ENCODE peak calls at places on chromosomes 7 and 10, in eight cellular contexts. O, Q, N, I, T, E, Z and J are unnamed samples.

GRCh38 chr7:409344-410281 is 110.0 kb downstream of the PDGFA start:
- DNase-seq in O (no peak), Q (no peak), N (no peak), I (no peak), T (no peak), E (no peak), Z (no peak), J (peak; percentile 37)

GRCh38 chr7:87609946-87610345 is 9.3 kb upstream of the ABCB1 start:
- DNase-seq in O (no peak), Q (no peak), N (no peak), I (no peak), T (no peak), E (no peak), Z (no peak), J (no peak)

GRCh38 chr10:32149257-32149955 is 93.2 kb upstream of the KIF5B start:
- DNase-seq in O (no peak), Q (peak; percentile 66), N (no peak), I (no peak), T (peak; percentile 94), E (no peak), Z (no peak), J (no peak)

GRCh38 chr10:31508882-31509281 is 189.9 kb downstream of the ZEB1 start:
- DNase-seq in O (no peak), Q (peak; percentile 12), N (no peak), I (no peak), T (no peak), E (no peak), Z (no peak), J (no peak)

GRCh38 chr7:7510814-7511213 is 24.9 kb downstream of the COL28A1 start:
- DNase-seq in O (no peak), Q (no peak), N (no peak), I (no peak), T (peak; percentile 34), E (no peak), Z (no peak), J (no peak)

GRCh38 chr7:143248781-143249354 is 14.4 kb upstream of the GSTK1 start:
- DNase-seq in O (no peak), Q (no peak), N (no peak), I (no peak), T (no peak), E (no peak), Z (no peak), J (no peak)

GRCh38 chr7:30510124-30511074 is 5.8 kb upstream of the GGCT start:
- DNase-seq in O (peak; percentile 20), Q (peak; percentile 24), N (no peak), I (peak; percentile 21), T (peak; percentile 29), E (peak; percentile 70), Z (peak; percentile 49), J (peak; percentile 52)

GRCh38 chr10:23345861-23346260 is 1.3 kb upstream of the C10orf67 start:
- DNase-seq in O (no peak), Q (no peak), N (no peak), I (no peak), T (no peak), E (no peak), Z (no peak), J (no peak)

GRCh38 chr10:119268871-119269506 is 61.6 kb downstream of the GRK5 start:
- DNase-seq in O (no peak), Q (no peak), N (no peak), I (no peak), T (no peak), E (peak; percentile 88), Z (no peak), J (no peak)

GRCh38 chr7:11404355-11404754 is 427.6 kb downstream of the THSD7A start:
- DNase-seq in O (no peak), Q (no peak), N (no peak), I (no peak), T (no peak), E (no peak), Z (peak; percentile 60), J (peak; percentile 38)

GRCh38 chr10:116014859-116015258 is 258.1 kb downstream of the GFRA1 start:
- DNase-seq in O (no peak), Q (no peak), N (no peak), I (no peak), T (no peak), E (no peak), Z (no peak), J (no peak)

GRCh38 chr7:142709921-142710320 is 39.4 kb upstream of the PRSS1 start:
- DNase-seq in O (no peak), Q (no peak), N (no peak), I (no peak), T (no peak), E (no peak), Z (no peak), J (no peak)

GRCh38 chr7:42244828-42245227 is 7.8 kb upstream of the GLI3 start:
- DNase-seq in O (no peak), Q (no peak), N (no peak), I (no peak), T (peak; percentile 43), E (no peak), Z (no peak), J (no peak)

GRCh38 chr10:133418289-133418993 is 6.0 kb downstream of the SPRN start:
- DNase-seq in O (no peak), Q (no peak), N (no peak), I (no peak), T (no peak), E (no peak), Z (no peak), J (no peak)

GRCh38 chr10:48708144-48708543 is 23.5 kb downstream of the WDFY4 start:
- DNase-seq in O (no peak), Q (peak; percentile 23), N (no peak), I (no peak), T (no peak), E (no peak), Z (no peak), J (no peak)

GRCh38 chr10:68330852-68331454 is 911 bp upstream of the HNRNPH3 start:
- DNase-seq in O (no peak), Q (no peak), N (no peak), I (no peak), T (no peak), E (peak; percentile 69), Z (peak; percentile 13), J (no peak)

GRCh38 chr7:111789880-111790279 is 227.6 kb upstream of the IMMP2L start:
- DNase-seq in O (no peak), Q (no peak), N (no peak), I (no peak), T (no peak), E (no peak), Z (no peak), J (no peak)